ENCODE peak calls at places on chromosomes 12 and 14, in six cellular contexts. V is stimulated activated CD8-positive, alpha-beta memory T cell treated with anti-CD3 and anti-CD28 coated beads, Interleukin-4, amount 100 ng/mL, for 24 hours; K is activated T-cell treated with anti-CD3 and anti-CD28 coated beads for 1 hour; J is putamen; F is H1; Z is Right ventricle myocardium superior. B is an unnamed sample.

GRCh38 chr12:79298511-79298910 is 392.3 kb downstream of the PAWR start:
- DNase-seq in V (no peak), K (no peak), J (peak), F (no peak), Z (no peak), B (no peak)

GRCh38 chr12:70842942-70843341 is 77.6 kb downstream of the PTPRR start:
- DNase-seq in V (no peak), K (no peak), J (peak), F (no peak), Z (no peak), B (no peak)

GRCh38 chr12:76178461-76178860 is 94.0 kb upstream of the NAP1L1 start:
- DNase-seq in V (no peak), K (no peak), J (no peak), F (no peak), Z (no peak), B (no peak)

GRCh38 chr14:97634786-97635185 is 837.6 kb downstream of the VRK1 start:
- DNase-seq in V (no peak), K (no peak), J (peak), F (no peak), Z (no peak), B (no peak)

GRCh38 chr14:37697489-37698121 is 102.2 kb downstream of the TTC6 start:
- DNase-seq in V (no peak), K (no peak), J (no peak), F (no peak), Z (no peak), B (no peak)

GRCh38 chr14:92412912-92413311 is 89.9 kb downstream of the SLC24A4 start:
- DNase-seq in V (no peak), K (no peak), J (no peak), F (no peak), Z (no peak), B (no peak)

GRCh38 chr14:50085570-50086315 is 30.6 kb downstream of the VCPKMT start:
- DNase-seq in V (no peak), K (no peak), J (no peak), F (no peak), Z (no peak), B (peak)

GRCh38 chr12:1810201-1810930 is 10.0 kb upstream of the LRTM2 start:
- DNase-seq in V (no peak), K (no peak), J (no peak), F (no peak), Z (peak), B (no peak)

GRCh38 chr14:69582829-69583228 is 8.2 kb upstream of the CCDC177 start:
- DNase-seq in V (no peak), K (no peak), J (no peak), F (no peak), Z (no peak), B (no peak)

GRCh38 chr12:122789637-122790036 is 15.3 kb downstream of the CCDC62 start:
- DNase-seq in V (no peak), K (no peak), J (no peak), F (no peak), Z (no peak), B (no peak)

GRCh38 chr12:8698830-8699330 is 1.1 kb downstream of the RIMKLB start:
- DNase-seq in V (no peak), K (no peak), J (no peak), F (no peak), Z (no peak), B (no peak)

GRCh38 chr14:74425525-74426201 is 347 bp downstream of the SYNDIG1L start:
- DNase-seq in V (peak), K (peak), J (no peak), F (no peak), Z (peak), B (no peak)

GRCh38 chr12:2049604-2050540 is 2.9 kb upstream of the CACNA1C start:
- DNase-seq in V (no peak), K (no peak), J (no peak), F (no peak), Z (no peak), B (peak)

GRCh38 chr12:47686645-47687240 is 19.1 kb downstream of the RPAP3 start:
- DNase-seq in V (no peak), K (no peak), J (peak), F (no peak), Z (no peak), B (peak)

GRCh38 chr14:104983231-104983721 is 2.3 kb upstream of the CLBA1 start:
- DNase-seq in V (no peak), K (no peak), J (no peak), F (no peak), Z (peak), B (no peak)

GRCh38 chr14:84209021-84209420 is 1320.9 kb upstream of the FLRT2 start:
- DNase-seq in V (no peak), K (no peak), J (no peak), F (no peak), Z (no peak), B (no peak)

GRCh38 chr14:77296155-77296554 is 24.5 kb downstream of the POMT2 start:
- DNase-seq in V (no peak), K (no peak), J (no peak), F (no peak), Z (no peak), B (no peak)

GRCh38 chr12:124160102-124160501 is 134.8 kb upstream of the RFLNA start:
- DNase-seq in V (no peak), K (no peak), J (no peak), F (no peak), Z (no peak), B (no peak)

GRCh38 chr12:107843351-107844311 is 69.1 kb downstream of the ASCL4 start:
- DNase-seq in V (no peak), K (no peak), J (no peak), F (no peak), Z (peak), B (no peak)

GRCh38 chr12:66247741-66248140 is 54.6 kb upstream of the HELB start:
- DNase-seq in V (no peak), K (no peak), J (no peak), F (no peak), Z (no peak), B (no peak)

GRCh38 chr12:104513681-104514080 is 56.9 kb downstream of the CHST11 start:
- DNase-seq in V (no peak), K (no peak), J (no peak), F (no peak), Z (no peak), B (no peak)

GRCh38 chr12:4784404-4785054 is 64.3 kb downstream of the GALNT8 start:
- DNase-seq in V (no peak), K (no peak), J (no peak), F (no peak), Z (no peak), B (no peak)

B was measured in OCI-LY7.